ENCODE peak calls at places on chromosomes 2 and 18, in six cellular contexts. One of them, this sample, is unnamed.

GRCh38 chr2:38947241-38948239 is 57.9 kb downstream of the ARHGEF33 start:
- DNase-seq in HuH-7.5: peak; percentile 68
- DNase-seq in endothelial cell: peak; percentile 75
- DNase-seq in stomach: peak; percentile 77
- DNase-seq in posterior cingulate gyrus: peak; percentile 46
- DNase-seq in HFF-Myc: no peak
- DNase-seq in this sample: peak; percentile 90

GRCh38 chr18:7512326-7512725 is 54.8 kb upstream of the PTPRM start:
- DNase-seq in HFF-Myc: no peak
- DNase-seq in posterior cingulate gyrus: no peak
- DNase-seq in stomach: no peak
- DNase-seq in endothelial cell: no peak
- DNase-seq in HuH-7.5: no peak
- DNase-seq in this sample: no peak

GRCh38 chr2:185978634-185979405 is 240.2 kb downstream of the FSIP2 start:
- DNase-seq in HuH-7.5: no peak
- DNase-seq in endothelial cell: no peak
- DNase-seq in posterior cingulate gyrus: no peak
- DNase-seq in stomach: no peak
- DNase-seq in HFF-Myc: peak; percentile 3
- DNase-seq in this sample: no peak

GRCh38 chr18:12645751-12646203 is 12.1 kb downstream of the SPIRE1 start:
- DNase-seq in stomach: peak; percentile 36
- DNase-seq in HuH-7.5: no peak
- DNase-seq in posterior cingulate gyrus: no peak
- DNase-seq in HFF-Myc: no peak
- DNase-seq in endothelial cell: no peak
- DNase-seq in this sample: peak; percentile 79

GRCh38 chr2:161208527-161209139 is 48.4 kb downstream of the TANK start:
- DNase-seq in HuH-7.5: no peak
- DNase-seq in stomach: no peak
- DNase-seq in posterior cingulate gyrus: no peak
- DNase-seq in HFF-Myc: peak; percentile 66
- DNase-seq in endothelial cell: no peak
- DNase-seq in this sample: no peak

GRCh38 chr2:152507941-152508340 is 173.0 kb downstream of the FMNL2 start:
- DNase-seq in endothelial cell: no peak
- DNase-seq in stomach: no peak
- DNase-seq in HFF-Myc: no peak
- DNase-seq in posterior cingulate gyrus: no peak
- DNase-seq in HuH-7.5: no peak
- DNase-seq in this sample: no peak

GRCh38 chr2:240472078-240472790 is 36.8 kb downstream of the GPC1 start:
- DNase-seq in endothelial cell: no peak
- DNase-seq in stomach: no peak
- DNase-seq in HFF-Myc: no peak
- DNase-seq in posterior cingulate gyrus: no peak
- DNase-seq in HuH-7.5: no peak
- DNase-seq in this sample: no peak

GRCh38 chr2:98805412-98806265 is 74.7 kb upstream of the MGAT4A start:
- DNase-seq in stomach: no peak
- DNase-seq in HFF-Myc: no peak
- DNase-seq in endothelial cell: no peak
- DNase-seq in HuH-7.5: peak; percentile 70
- DNase-seq in posterior cingulate gyrus: no peak
- DNase-seq in this sample: peak; percentile 69

GRCh38 chr2:101516833-101517690 is 42.1 kb upstream of the RFX8 start:
- DNase-seq in HuH-7.5: no peak
- DNase-seq in posterior cingulate gyrus: no peak
- DNase-seq in HFF-Myc: peak; percentile 87
- DNase-seq in stomach: peak; percentile 45
- DNase-seq in endothelial cell: no peak
- DNase-seq in this sample: no peak

GRCh38 chr18:21897811-21898210 is 157.2 kb downstream of the MIB1 start:
- DNase-seq in HFF-Myc: peak; percentile 38
- DNase-seq in endothelial cell: peak; percentile 72
- DNase-seq in stomach: peak; percentile 58
- DNase-seq in HuH-7.5: peak; percentile 48
- DNase-seq in posterior cingulate gyrus: no peak
- DNase-seq in this sample: peak; percentile 23

GRCh38 chr2:99615247-99615771 is 125.5 kb upstream of the REV1 start:
- DNase-seq in endothelial cell: no peak
- DNase-seq in HuH-7.5: peak; percentile 37
- DNase-seq in HFF-Myc: no peak
- DNase-seq in stomach: no peak
- DNase-seq in posterior cingulate gyrus: peak; percentile 39
- DNase-seq in this sample: no peak

GRCh38 chr2:224722250-224722649 is 6.1 kb upstream of the CCDC195 start:
- DNase-seq in HuH-7.5: no peak
- DNase-seq in HFF-Myc: no peak
- DNase-seq in endothelial cell: no peak
- DNase-seq in posterior cingulate gyrus: no peak
- DNase-seq in stomach: no peak
- DNase-seq in this sample: no peak

GRCh38 chr2:127577973-127578372 is 42.5 kb downstream of the MYO7B start:
- DNase-seq in HuH-7.5: no peak
- DNase-seq in HFF-Myc: no peak
- DNase-seq in endothelial cell: no peak
- DNase-seq in posterior cingulate gyrus: no peak
- DNase-seq in stomach: peak; percentile 22
- DNase-seq in this sample: no peak

GRCh38 chr2:33015421-33016142 is 68.8 kb downstream of the LTBP1 start:
- DNase-seq in HuH-7.5: no peak
- DNase-seq in endothelial cell: no peak
- DNase-seq in HFF-Myc: no peak
- DNase-seq in stomach: no peak
- DNase-seq in posterior cingulate gyrus: no peak
- DNase-seq in this sample: no peak

GRCh38 chr18:41647914-41648313 is 307.1 kb upstream of the PIK3C3 start:
- DNase-seq in HFF-Myc: no peak
- DNase-seq in posterior cingulate gyrus: no peak
- DNase-seq in stomach: no peak
- DNase-seq in endothelial cell: no peak
- DNase-seq in HuH-7.5: no peak
- DNase-seq in this sample: no peak

GRCh38 chr2:20448246-20449046 is 1.6 kb downstream of the RHOB start:
- DNase-seq in posterior cingulate gyrus: no peak
- DNase-seq in HFF-Myc: no peak
- DNase-seq in endothelial cell: no peak
- DNase-seq in HuH-7.5: no peak
- DNase-seq in stomach: peak; percentile 36
- DNase-seq in this sample: peak; percentile 28

GRCh38 chr2:181304011-181304844 is 153.0 kb upstream of the ITGA4 start:
- DNase-seq in HuH-7.5: no peak
- DNase-seq in HFF-Myc: no peak
- DNase-seq in posterior cingulate gyrus: no peak
- DNase-seq in stomach: no peak
- DNase-seq in endothelial cell: no peak
- DNase-seq in this sample: no peak

GRCh38 chr18:3468066-3468705 is 18.2 kb downstream of the TGIF1 start:
- DNase-seq in endothelial cell: no peak
- DNase-seq in HFF-Myc: no peak
- DNase-seq in HuH-7.5: no peak
- DNase-seq in posterior cingulate gyrus: no peak
- DNase-seq in stomach: no peak
- DNase-seq in this sample: no peak

GRCh38 chr2:136392897-136393296 is 274.9 kb upstream of the CXCR4 start:
- DNase-seq in HuH-7.5: no peak
- DNase-seq in HFF-Myc: no peak
- DNase-seq in posterior cingulate gyrus: no peak
- DNase-seq in endothelial cell: no peak
- DNase-seq in stomach: no peak
- DNase-seq in this sample: no peak

GRCh38 chr2:177758591-177759371 is 313.8 kb downstream of the PDE11A start:
- DNase-seq in HFF-Myc: no peak
- DNase-seq in HuH-7.5: no peak
- DNase-seq in stomach: no peak
- DNase-seq in posterior cingulate gyrus: no peak
- DNase-seq in endothelial cell: peak; percentile 55
- DNase-seq in this sample: no peak

GRCh38 chr18:8468911-8469310 is 140.3 kb upstream of the RAB12 start:
- DNase-seq in stomach: no peak
- DNase-seq in HuH-7.5: no peak
- DNase-seq in HFF-Myc: peak; percentile 15
- DNase-seq in endothelial cell: no peak
- DNase-seq in posterior cingulate gyrus: no peak
- DNase-seq in this sample: no peak

GRCh38 chr2:98771771-98772521 is 41.0 kb upstream of the MGAT4A start:
- DNase-seq in HFF-Myc: no peak
- DNase-seq in posterior cingulate gyrus: no peak
- DNase-seq in stomach: no peak
- DNase-seq in endothelial cell: no peak
- DNase-seq in HuH-7.5: no peak
- DNase-seq in this sample: no peak

GRCh38 chr2:101900375-101900774 is 91.4 kb upstream of the IL1R2 start:
- DNase-seq in stomach: no peak
- DNase-seq in endothelial cell: no peak
- DNase-seq in HuH-7.5: no peak
- DNase-seq in posterior cingulate gyrus: no peak
- DNase-seq in HFF-Myc: no peak
- DNase-seq in this sample: no peak

GRCh38 chr2:3520591-3520990 is 1.3 kb upstream of the ADI1 start:
- DNase-seq in posterior cingulate gyrus: no peak
- DNase-seq in HuH-7.5: no peak
- DNase-seq in stomach: no peak
- DNase-seq in HFF-Myc: no peak
- DNase-seq in endothelial cell: no peak
- DNase-seq in this sample: no peak

GRCh38 chr18:58862851-58863538 is 1.7 kb upstream of the ZNF532 start:
- DNase-seq in posterior cingulate gyrus: no peak
- DNase-seq in HFF-Myc: no peak
- DNase-seq in endothelial cell: peak; percentile 22
- DNase-seq in stomach: peak; percentile 27
- DNase-seq in HuH-7.5: peak; percentile 58
- DNase-seq in this sample: peak; percentile 27

GRCh38 chr2:9790702-9791225 is 52.5 kb upstream of the TAF1B start:
- DNase-seq in stomach: no peak
- DNase-seq in HFF-Myc: no peak
- DNase-seq in endothelial cell: no peak
- DNase-seq in HuH-7.5: no peak
- DNase-seq in posterior cingulate gyrus: no peak
- DNase-seq in this sample: no peak

GRCh38 chr2:73984203-73984921 is at the start of gene TET3:
- DNase-seq in endothelial cell: peak; percentile 49
- DNase-seq in HFF-Myc: no peak
- DNase-seq in stomach: peak; percentile 67
- DNase-seq in HuH-7.5: peak; percentile 65
- DNase-seq in posterior cingulate gyrus: no peak
- DNase-seq in this sample: peak; percentile 57

GRCh38 chr2:109510136-109511028 is 103.4 kb downstream of the SEPTIN10 start:
- DNase-seq in HFF-Myc: peak; percentile 61
- DNase-seq in stomach: peak; percentile 84
- DNase-seq in endothelial cell: peak; percentile 77
- DNase-seq in HuH-7.5: peak; percentile 90
- DNase-seq in posterior cingulate gyrus: peak; percentile 70
- DNase-seq in this sample: peak; percentile 85

GRCh38 chr18:24086082-24086481 is 52.8 kb upstream of the CABYR start:
- DNase-seq in posterior cingulate gyrus: no peak
- DNase-seq in HFF-Myc: no peak
- DNase-seq in endothelial cell: no peak
- DNase-seq in stomach: no peak
- DNase-seq in HuH-7.5: no peak
- DNase-seq in this sample: no peak

GRCh38 chr2:236168110-236169067 is at the start of gene GBX2:
- DNase-seq in endothelial cell: peak; percentile 77
- DNase-seq in posterior cingulate gyrus: no peak
- DNase-seq in HFF-Myc: no peak
- DNase-seq in HuH-7.5: peak; percentile 43
- DNase-seq in stomach: no peak
- DNase-seq in this sample: peak; percentile 18

GRCh38 chr2:120999374-121000097 is 263.9 kb downstream of the GLI2 start:
- DNase-seq in HFF-Myc: no peak
- DNase-seq in posterior cingulate gyrus: no peak
- DNase-seq in HuH-7.5: no peak
- DNase-seq in stomach: no peak
- DNase-seq in endothelial cell: no peak
- DNase-seq in this sample: no peak

GRCh38 chr2:72950558-72951255 is 33.4 kb downstream of the EMX1 start:
- DNase-seq in HuH-7.5: no peak
- DNase-seq in HFF-Myc: no peak
- DNase-seq in stomach: no peak
- DNase-seq in posterior cingulate gyrus: no peak
- DNase-seq in endothelial cell: no peak
- DNase-seq in this sample: no peak

GRCh38 chr18:45690975-45691815 is 32.8 kb upstream of the SLC14A1 start:
- DNase-seq in endothelial cell: peak; percentile 84
- DNase-seq in stomach: peak; percentile 82
- DNase-seq in HFF-Myc: peak; percentile 61
- DNase-seq in HuH-7.5: peak; percentile 13
- DNase-seq in posterior cingulate gyrus: peak; percentile 70
- DNase-seq in this sample: peak; percentile 84

GRCh38 chr18:27778441-27778840 is 398.5 kb downstream of the CDH2 start:
- DNase-seq in HuH-7.5: no peak
- DNase-seq in endothelial cell: no peak
- DNase-seq in HFF-Myc: no peak
- DNase-seq in posterior cingulate gyrus: no peak
- DNase-seq in stomach: no peak
- DNase-seq in this sample: no peak

GRCh38 chr2:118865106-118865505 is 17.7 kb upstream of the EN1 start:
- DNase-seq in HFF-Myc: peak; percentile 35
- DNase-seq in endothelial cell: no peak
- DNase-seq in posterior cingulate gyrus: no peak
- DNase-seq in stomach: no peak
- DNase-seq in HuH-7.5: peak; percentile 68
- DNase-seq in this sample: peak; percentile 34

GRCh38 chr2:99850076-99850710 is 292.2 kb downstream of the AFF3 start:
- DNase-seq in stomach: no peak
- DNase-seq in HuH-7.5: peak; percentile 18
- DNase-seq in posterior cingulate gyrus: no peak
- DNase-seq in HFF-Myc: no peak
- DNase-seq in endothelial cell: no peak
- DNase-seq in this sample: no peak

GRCh38 chr2:240407090-240407489 is 28.4 kb upstream of the GPC1 start:
- DNase-seq in HFF-Myc: no peak
- DNase-seq in stomach: no peak
- DNase-seq in endothelial cell: no peak
- DNase-seq in posterior cingulate gyrus: no peak
- DNase-seq in HuH-7.5: no peak
- DNase-seq in this sample: no peak

GRCh38 chr2:239774142-239774462 is 251.0 kb downstream of the NDUFA10 start:
- DNase-seq in HuH-7.5: no peak
- DNase-seq in posterior cingulate gyrus: no peak
- DNase-seq in stomach: peak; percentile 4
- DNase-seq in endothelial cell: no peak
- DNase-seq in HFF-Myc: no peak
- DNase-seq in this sample: no peak

GRCh38 chr2:200627110-200627770 is 41.4 kb downstream of the AOX1 start:
- DNase-seq in stomach: no peak
- DNase-seq in HFF-Myc: no peak
- DNase-seq in HuH-7.5: no peak
- DNase-seq in posterior cingulate gyrus: no peak
- DNase-seq in endothelial cell: no peak
- DNase-seq in this sample: no peak

GRCh38 chr2:127626175-127626574 is 19.8 kb upstream of the GPR17 start:
- DNase-seq in posterior cingulate gyrus: peak; percentile 19
- DNase-seq in HFF-Myc: no peak
- DNase-seq in endothelial cell: no peak
- DNase-seq in stomach: no peak
- DNase-seq in HuH-7.5: no peak
- DNase-seq in this sample: no peak